ENCODE peak calls at places on chromosomes 1 and 21, in nine cellular contexts. One of them, this sample, is unnamed. For H3K36me3, the result is how much of the 10 kb centered on the place peaks cover.

GRCh38 chr1:91582431-91582921 is 81.8 kb downstream of the CDC7 start:
- DNase-seq in mammary epithelial cell: peak
- DNase-seq in CD4-positive, CD25-positive, alpha-beta regulatory T cell: no peak
- DNase-seq in naive thymus-derived CD4-positive, alpha-beta T cell: no peak
- DNase-seq in cardiac muscle cell: peak
- DNase-seq in GM06990: no peak
- DNase-seq in stomach: no peak
- DNase-seq in prostate gland: no peak
- DNase-seq in body of pancreas: no peak
- DNase-seq in this sample: no peak

GRCh38 chr1:228228601-228229074 is 20.8 kb downstream of the OBSCN start:
- DNase-seq in CD4-positive, CD25-positive, alpha-beta regulatory T cell: no peak
- DNase-seq in cardiac muscle cell: peak
- DNase-seq in stomach: no peak
- DNase-seq in prostate gland: no peak
- DNase-seq in body of pancreas: no peak
- DNase-seq in mammary epithelial cell: peak
- DNase-seq in GM06990: no peak
- DNase-seq in naive thymus-derived CD4-positive, alpha-beta T cell: no peak
- DNase-seq in this sample: no peak

GRCh38 chr21:16194851-16195251 is 465.1 kb downstream of the USP25 start:
- DNase-seq in stomach: no peak
- DNase-seq in mammary epithelial cell: peak
- DNase-seq in CD4-positive, CD25-positive, alpha-beta regulatory T cell: no peak
- DNase-seq in GM06990: no peak
- DNase-seq in naive thymus-derived CD4-positive, alpha-beta T cell: no peak
- DNase-seq in prostate gland: no peak
- DNase-seq in cardiac muscle cell: peak
- DNase-seq in body of pancreas: no peak
- DNase-seq in this sample: no peak

GRCh38 chr1:200977071-200977754 is 46.3 kb downstream of the KIF21B start:
- DNase-seq in naive thymus-derived CD4-positive, alpha-beta T cell: no peak
- DNase-seq in body of pancreas: no peak
- DNase-seq in mammary epithelial cell: no peak
- DNase-seq in CD4-positive, CD25-positive, alpha-beta regulatory T cell: no peak
- DNase-seq in cardiac muscle cell: no peak
- DNase-seq in GM06990: no peak
- DNase-seq in stomach: no peak
- DNase-seq in prostate gland: no peak
- DNase-seq in this sample: no peak

GRCh38 chr1:116808476-116809180 is 54.4 kb downstream of the CD2 start:
- DNase-seq in CD4-positive, CD25-positive, alpha-beta regulatory T cell: peak
- DNase-seq in cardiac muscle cell: no peak
- DNase-seq in naive thymus-derived CD4-positive, alpha-beta T cell: no peak
- DNase-seq in prostate gland: peak
- DNase-seq in mammary epithelial cell: peak
- DNase-seq in body of pancreas: no peak
- DNase-seq in stomach: no peak
- DNase-seq in GM06990: no peak
- DNase-seq in this sample: no peak

GRCh38 chr1:19725606-19726005 is 60.9 kb downstream of the HTR6 start:
- DNase-seq in GM06990: no peak
- DNase-seq in CD4-positive, CD25-positive, alpha-beta regulatory T cell: no peak
- DNase-seq in mammary epithelial cell: no peak
- DNase-seq in cardiac muscle cell: no peak
- DNase-seq in stomach: no peak
- DNase-seq in naive thymus-derived CD4-positive, alpha-beta T cell: no peak
- DNase-seq in body of pancreas: no peak
- DNase-seq in prostate gland: no peak
- DNase-seq in this sample: no peak

GRCh38 chr1:110006516-110006915 is 22.0 kb downstream of the AHCYL1 start:
- DNase-seq in stomach: no peak
- DNase-seq in GM06990: no peak
- DNase-seq in prostate gland: no peak
- DNase-seq in body of pancreas: no peak
- DNase-seq in CD4-positive, CD25-positive, alpha-beta regulatory T cell: no peak
- DNase-seq in cardiac muscle cell: no peak
- DNase-seq in naive thymus-derived CD4-positive, alpha-beta T cell: no peak
- DNase-seq in mammary epithelial cell: no peak
- DNase-seq in this sample: no peak

GRCh38 chr1:171999756-172000155 is 158.5 kb downstream of the DNM3 start:
- DNase-seq in stomach: no peak
- DNase-seq in cardiac muscle cell: no peak
- DNase-seq in CD4-positive, CD25-positive, alpha-beta regulatory T cell: no peak
- DNase-seq in GM06990: no peak
- DNase-seq in mammary epithelial cell: peak
- DNase-seq in naive thymus-derived CD4-positive, alpha-beta T cell: no peak
- DNase-seq in body of pancreas: no peak
- DNase-seq in prostate gland: no peak
- DNase-seq in this sample: no peak

GRCh38 chr1:151980287-151981177 is 13.1 kb downstream of the S100A10 start:
- DNase-seq in naive thymus-derived CD4-positive, alpha-beta T cell: no peak
- DNase-seq in body of pancreas: no peak
- DNase-seq in GM06990: no peak
- DNase-seq in stomach: no peak
- DNase-seq in prostate gland: no peak
- DNase-seq in mammary epithelial cell: peak
- DNase-seq in cardiac muscle cell: peak
- DNase-seq in CD4-positive, CD25-positive, alpha-beta regulatory T cell: no peak
- DNase-seq in this sample: no peak

GRCh38 chr1:42741706-42742105 is 1.7 kb upstream of the CLDN19 start:
- DNase-seq in GM06990: no peak
- DNase-seq in CD4-positive, CD25-positive, alpha-beta regulatory T cell: no peak
- DNase-seq in body of pancreas: no peak
- DNase-seq in cardiac muscle cell: no peak
- DNase-seq in mammary epithelial cell: no peak
- DNase-seq in prostate gland: no peak
- DNase-seq in naive thymus-derived CD4-positive, alpha-beta T cell: no peak
- DNase-seq in stomach: no peak
- DNase-seq in this sample: no peak

GRCh38 chr1:2644591-2645101 is 11.8 kb upstream of the MMEL1 start:
- DNase-seq in cardiac muscle cell: no peak
- DNase-seq in body of pancreas: no peak
- DNase-seq in CD4-positive, CD25-positive, alpha-beta regulatory T cell: no peak
- DNase-seq in prostate gland: no peak
- DNase-seq in mammary epithelial cell: no peak
- DNase-seq in stomach: no peak
- DNase-seq in naive thymus-derived CD4-positive, alpha-beta T cell: no peak
- DNase-seq in GM06990: no peak
- DNase-seq in this sample: no peak

GRCh38 chr1:106646261-106646660 is 410.2 kb upstream of the PRMT6 start:
- DNase-seq in CD4-positive, CD25-positive, alpha-beta regulatory T cell: no peak
- DNase-seq in naive thymus-derived CD4-positive, alpha-beta T cell: no peak
- DNase-seq in GM06990: no peak
- DNase-seq in body of pancreas: no peak
- DNase-seq in cardiac muscle cell: no peak
- DNase-seq in prostate gland: no peak
- DNase-seq in mammary epithelial cell: no peak
- DNase-seq in stomach: no peak
- DNase-seq in this sample: no peak

GRCh38 chr1:58949551-58950220 is 165.8 kb upstream of the JUN start:
- DNase-seq in mammary epithelial cell: no peak
- DNase-seq in body of pancreas: peak
- DNase-seq in GM06990: no peak
- DNase-seq in prostate gland: no peak
- DNase-seq in CD4-positive, CD25-positive, alpha-beta regulatory T cell: no peak
- DNase-seq in cardiac muscle cell: no peak
- DNase-seq in stomach: no peak
- DNase-seq in naive thymus-derived CD4-positive, alpha-beta T cell: no peak
- DNase-seq in this sample: no peak

GRCh38 chr1:214685906-214686305 is 82.9 kb downstream of the CENPF start:
- DNase-seq in GM06990: no peak
- DNase-seq in stomach: no peak
- DNase-seq in cardiac muscle cell: peak
- DNase-seq in CD4-positive, CD25-positive, alpha-beta regulatory T cell: no peak
- DNase-seq in mammary epithelial cell: no peak
- DNase-seq in naive thymus-derived CD4-positive, alpha-beta T cell: no peak
- DNase-seq in prostate gland: no peak
- DNase-seq in body of pancreas: no peak
- DNase-seq in this sample: no peak

GRCh38 chr21:25094695-25095094 is 512.6 kb downstream of the MRPL39 start:
- DNase-seq in body of pancreas: no peak
- DNase-seq in stomach: no peak
- DNase-seq in mammary epithelial cell: no peak
- DNase-seq in cardiac muscle cell: no peak
- DNase-seq in CD4-positive, CD25-positive, alpha-beta regulatory T cell: no peak
- DNase-seq in GM06990: no peak
- DNase-seq in prostate gland: no peak
- DNase-seq in naive thymus-derived CD4-positive, alpha-beta T cell: no peak
- DNase-seq in this sample: no peak
- H3K4me3 ChIP-seq in body of pancreas: no peak
- H3K4me3 ChIP-seq in stomach: no peak
- H3K4me3 ChIP-seq in mammary epithelial cell: no peak
- H3K4me3 ChIP-seq in cardiac muscle cell: no peak
- H3K4me3 ChIP-seq in CD4-positive, CD25-positive, alpha-beta regulatory T cell: no peak
- H3K4me3 ChIP-seq in GM06990: no peak
- H3K4me3 ChIP-seq in prostate gland: no peak
- H3K4me3 ChIP-seq in naive thymus-derived CD4-positive, alpha-beta T cell: no peak
- H3K4me3 ChIP-seq in this sample: no peak

GRCh38 chr1:108808438-108808837 is 48.5 kb downstream of the AKNAD1 start:
- DNase-seq in body of pancreas: no peak
- DNase-seq in CD4-positive, CD25-positive, alpha-beta regulatory T cell: no peak
- DNase-seq in mammary epithelial cell: no peak
- DNase-seq in stomach: no peak
- DNase-seq in cardiac muscle cell: no peak
- DNase-seq in GM06990: no peak
- DNase-seq in naive thymus-derived CD4-positive, alpha-beta T cell: no peak
- DNase-seq in prostate gland: no peak
- DNase-seq in this sample: no peak

GRCh38 chr1:108801101-108801500 is 54.6 kb downstream of the STXBP3 start:
- DNase-seq in body of pancreas: no peak
- DNase-seq in stomach: no peak
- DNase-seq in GM06990: no peak
- DNase-seq in CD4-positive, CD25-positive, alpha-beta regulatory T cell: no peak
- DNase-seq in cardiac muscle cell: peak
- DNase-seq in mammary epithelial cell: no peak
- DNase-seq in prostate gland: no peak
- DNase-seq in naive thymus-derived CD4-positive, alpha-beta T cell: no peak
- DNase-seq in this sample: no peak

DNA sequence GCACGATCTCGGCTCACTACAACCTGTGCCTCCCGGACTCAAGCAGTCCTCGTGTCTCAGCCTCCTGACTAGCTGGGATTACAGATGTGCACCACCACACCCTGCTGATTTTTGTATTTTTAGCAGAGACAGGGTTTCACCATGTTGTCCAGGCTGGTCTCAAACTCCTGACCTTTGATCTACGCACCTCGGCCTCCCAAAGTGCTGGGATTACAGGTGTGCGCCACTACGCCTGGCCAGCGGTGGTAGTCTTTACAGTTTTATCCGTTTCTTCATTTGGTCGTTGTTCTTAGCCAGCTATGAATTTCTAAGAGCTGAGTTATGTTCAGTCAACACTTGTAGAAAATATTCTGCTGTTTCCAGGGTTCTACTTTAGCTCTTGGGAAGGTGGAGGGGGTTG is 53.3 kb downstream of the AKNAD1 start:
- DNase-seq in cardiac muscle cell: no peak
- DNase-seq in GM06990: no peak
- DNase-seq in mammary epithelial cell: no peak
- DNase-seq in naive thymus-derived CD4-positive, alpha-beta T cell: no peak
- DNase-seq in body of pancreas: no peak
- DNase-seq in CD4-positive, CD25-positive, alpha-beta regulatory T cell: no peak
- DNase-seq in prostate gland: no peak
- DNase-seq in stomach: no peak
- DNase-seq in this sample: no peak
- H3K36me3 ChIP-seq in cardiac muscle cell: under half
- H3K36me3 ChIP-seq in GM06990: under half
- H3K36me3 ChIP-seq in mammary epithelial cell: under half
- H3K36me3 ChIP-seq in naive thymus-derived CD4-positive, alpha-beta T cell: under half
- H3K36me3 ChIP-seq in body of pancreas: under half
- H3K36me3 ChIP-seq in CD4-positive, CD25-positive, alpha-beta regulatory T cell: half or more
- H3K36me3 ChIP-seq in prostate gland: under half
- H3K36me3 ChIP-seq in stomach: half or more
- H3K36me3 ChIP-seq in this sample: under half

GRCh38 chr1:89823679-89824292 is 3.0 kb downstream of the LRRC8D start:
- DNase-seq in stomach: no peak
- DNase-seq in prostate gland: no peak
- DNase-seq in CD4-positive, CD25-positive, alpha-beta regulatory T cell: no peak
- DNase-seq in mammary epithelial cell: no peak
- DNase-seq in naive thymus-derived CD4-positive, alpha-beta T cell: no peak
- DNase-seq in body of pancreas: no peak
- DNase-seq in GM06990: no peak
- DNase-seq in cardiac muscle cell: peak
- DNase-seq in this sample: no peak

GRCh38 chr1:89821322-89822108 is 683 bp downstream of the LRRC8D start:
- DNase-seq in mammary epithelial cell: peak
- DNase-seq in cardiac muscle cell: peak
- DNase-seq in prostate gland: peak
- DNase-seq in CD4-positive, CD25-positive, alpha-beta regulatory T cell: peak
- DNase-seq in naive thymus-derived CD4-positive, alpha-beta T cell: peak
- DNase-seq in body of pancreas: peak
- DNase-seq in stomach: peak
- DNase-seq in GM06990: peak
- DNase-seq in this sample: peak

GRCh38 chr1:89822109-89822962 is 1.5 kb downstream of the LRRC8D start:
- DNase-seq in naive thymus-derived CD4-positive, alpha-beta T cell: no peak
- DNase-seq in prostate gland: no peak
- DNase-seq in mammary epithelial cell: no peak
- DNase-seq in body of pancreas: peak
- DNase-seq in stomach: no peak
- DNase-seq in GM06990: no peak
- DNase-seq in CD4-positive, CD25-positive, alpha-beta regulatory T cell: no peak
- DNase-seq in cardiac muscle cell: no peak
- DNase-seq in this sample: no peak

GRCh38 chr1:89820423-89821321 is at the start of gene LRRC8D:
- DNase-seq in cardiac muscle cell: peak
- DNase-seq in naive thymus-derived CD4-positive, alpha-beta T cell: peak
- DNase-seq in CD4-positive, CD25-positive, alpha-beta regulatory T cell: peak
- DNase-seq in body of pancreas: peak
- DNase-seq in GM06990: peak
- DNase-seq in prostate gland: peak
- DNase-seq in stomach: peak
- DNase-seq in mammary epithelial cell: peak
- DNase-seq in this sample: peak

GRCh38 chr1:89822999-89823628 is 2.3 kb downstream of the LRRC8D start:
- DNase-seq in mammary epithelial cell: no peak
- DNase-seq in naive thymus-derived CD4-positive, alpha-beta T cell: no peak
- DNase-seq in CD4-positive, CD25-positive, alpha-beta regulatory T cell: no peak
- DNase-seq in stomach: no peak
- DNase-seq in prostate gland: no peak
- DNase-seq in body of pancreas: no peak
- DNase-seq in GM06990: no peak
- DNase-seq in cardiac muscle cell: peak
- DNase-seq in this sample: no peak
- H3K4me3 ChIP-seq in mammary epithelial cell: no peak
- H3K4me3 ChIP-seq in naive thymus-derived CD4-positive, alpha-beta T cell: no peak
- H3K4me3 ChIP-seq in CD4-positive, CD25-positive, alpha-beta regulatory T cell: no peak
- H3K4me3 ChIP-seq in stomach: no peak
- H3K4me3 ChIP-seq in prostate gland: no peak
- H3K4me3 ChIP-seq in body of pancreas: no peak
- H3K4me3 ChIP-seq in GM06990: no peak
- H3K4me3 ChIP-seq in cardiac muscle cell: no peak
- H3K4me3 ChIP-seq in this sample: no peak

DNA sequence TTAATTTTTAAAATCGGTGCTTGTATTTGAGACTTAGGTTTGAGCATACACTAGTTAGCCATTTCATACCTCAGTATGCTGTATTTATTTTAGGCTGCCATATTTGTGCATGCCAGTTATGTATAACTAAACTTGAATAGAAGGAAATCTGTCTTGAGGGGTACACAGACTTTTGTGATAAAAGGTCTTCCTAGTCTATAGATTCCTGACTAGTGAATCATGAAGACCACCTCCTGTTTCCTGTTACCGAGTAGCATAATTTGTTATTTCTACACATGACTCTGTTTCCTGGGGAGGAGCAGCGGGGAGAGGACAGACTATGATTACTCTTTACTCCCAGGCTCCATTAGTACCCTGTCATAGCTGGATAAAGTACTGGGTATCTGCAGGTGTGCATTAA is 316.8 kb upstream of the SNX7 start:
- DNase-seq in CD4-positive, CD25-positive, alpha-beta regulatory T cell: no peak
- DNase-seq in GM06990: no peak
- DNase-seq in body of pancreas: no peak
- DNase-seq in naive thymus-derived CD4-positive, alpha-beta T cell: no peak
- DNase-seq in prostate gland: no peak
- DNase-seq in mammary epithelial cell: no peak
- DNase-seq in stomach: no peak
- DNase-seq in cardiac muscle cell: no peak
- DNase-seq in this sample: no peak
- H3K36me3 ChIP-seq in CD4-positive, CD25-positive, alpha-beta regulatory T cell: under half
- H3K36me3 ChIP-seq in GM06990: under half
- H3K36me3 ChIP-seq in body of pancreas: under half
- H3K36me3 ChIP-seq in naive thymus-derived CD4-positive, alpha-beta T cell: under half
- H3K36me3 ChIP-seq in prostate gland: under half
- H3K36me3 ChIP-seq in mammary epithelial cell: under half
- H3K36me3 ChIP-seq in stomach: under half
- H3K36me3 ChIP-seq in cardiac muscle cell: under half
- H3K36me3 ChIP-seq in this sample: under half

This sample was measured in CD8-positive, alpha-beta memory T cell.